ENCODE peak calls at places on chromosomes 6 and 20, in seven cellular contexts. S, R, N, O, H, K and D are unnamed samples.

GRCh38 chr6:129370268-129370916 is 339.6 kb downstream of the ARHGAP18 start:
- DNase-seq in S (peak; percentile 68), R (peak; percentile 81), H (peak; percentile 39), O (peak; percentile 66), K (peak; percentile 26), N (peak; percentile 12), D (peak; percentile 56)

GRCh38 chr6:106674541-106675229 is 45.3 kb downstream of the QRSL1 start:
- DNase-seq in S (no peak), O (no peak), H (no peak), N (no peak), K (no peak), R (no peak), D (no peak)

GRCh38 chr20:50534567-50534966 is 24.4 kb downstream of the PTPN1 start:
- DNase-seq in R (no peak), N (no peak), K (no peak), H (no peak), S (no peak), O (peak; percentile 58), D (no peak)

GRCh38 chr20:50012282-50013263 is 29.8 kb downstream of the SNAI1 start:
- DNase-seq in S (no peak), K (no peak), N (no peak), O (no peak), H (no peak), R (no peak), D (no peak)

GRCh38 chr6:37920667-37921066 is 101.1 kb downstream of the ZFAND3 start:
- DNase-seq in H (no peak), S (no peak), O (no peak), N (peak; percentile 33), R (no peak), K (no peak), D (no peak)

GRCh38 chr20:43977962-43978361 is 63.3 kb downstream of the TOX2 start:
- DNase-seq in R (no peak), N (no peak), K (no peak), H (no peak), S (no peak), O (no peak), D (no peak)

GRCh38 chr20:63272105-63273078 is at the start of gene ARFGAP1:
- DNase-seq in R (peak; percentile 94), N (peak; percentile 73), K (peak; percentile 83), O (peak; percentile 81), S (peak; percentile 93), H (peak; percentile 88), D (peak; percentile 94)

GRCh38 chr6:26240157-26240980 is 124.6 kb upstream of the BTN3A2 start:
- DNase-seq in O (no peak), H (no peak), R (no peak), S (peak; percentile 88), N (no peak), K (peak; percentile 74), D (peak; percentile 85)

GRCh38 chr6:154410215-154410614 is 53.6 kb upstream of the IPCEF1 start:
- DNase-seq in N (no peak), O (no peak), K (no peak), S (no peak), H (no peak), R (no peak), D (peak; percentile 10)

GRCh38 chr6:104580452-104580851 is 279.3 kb downstream of the HACE1 start:
- DNase-seq in O (peak; percentile 21), R (no peak), N (no peak), K (no peak), S (no peak), H (no peak), D (no peak)

GRCh38 chr20:42018979-42019378 is 400.8 kb upstream of the CHD6 start:
- DNase-seq in K (no peak), R (peak; percentile 44), N (peak; percentile 1), H (no peak), O (no peak), S (no peak), D (no peak)